ENCODE peak calls at places on chromosome X, in seven cellular contexts. One of them, this sample, is unnamed.

GRCh38 chrX:1316527-1316926 is 20.1 kb upstream of the IL3RA start:
- DNase-seq in HCT116: no peak
- DNase-seq in HepG2: no peak
- DNase-seq in K562: no peak
- DNase-seq in GM12878: no peak
- DNase-seq in H1: no peak
- DNase-seq in SK-N-SH: no peak
- DNase-seq in this sample: no peak

GRCh38 chrX:156002517-156002916 is 5.0 kb downstream of the IL9R start:
- DNase-seq in HCT116: no peak
- DNase-seq in HepG2: no peak
- DNase-seq in K562: peak
- DNase-seq in GM12878: no peak
- DNase-seq in H1: no peak
- DNase-seq in SK-N-SH: no peak
- DNase-seq in this sample: no peak

GRCh38 chrX:16695079-16695676 is 17.3 kb downstream of the CTPS2 start:
- DNase-seq in HCT116: peak
- DNase-seq in HepG2: peak
- DNase-seq in K562: peak
- DNase-seq in GM12878: no peak
- DNase-seq in H1: peak
- DNase-seq in SK-N-SH: peak
- DNase-seq in this sample: peak

GRCh38 chrX:108025954-108026616 is 18.8 kb upstream of the VSIG1 start:
- DNase-seq in HCT116: no peak
- DNase-seq in HepG2: no peak
- DNase-seq in K562: no peak
- DNase-seq in GM12878: no peak
- DNase-seq in H1: no peak
- DNase-seq in SK-N-SH: no peak
- DNase-seq in this sample: no peak

GRCh38 chrX:38438321-38438720 is 85.9 kb downstream of the OTC start:
- DNase-seq in HCT116: no peak
- DNase-seq in HepG2: no peak
- DNase-seq in K562: peak
- DNase-seq in GM12878: no peak
- DNase-seq in H1: peak
- DNase-seq in SK-N-SH: peak
- DNase-seq in this sample: no peak

GRCh38 chrX:110852180-110852579 is 56.6 kb upstream of the CHRDL1 start:
- DNase-seq in HCT116: no peak
- DNase-seq in HepG2: no peak
- DNase-seq in K562: peak
- DNase-seq in GM12878: no peak
- DNase-seq in H1: no peak
- DNase-seq in SK-N-SH: peak
- DNase-seq in this sample: peak

GRCh38 chrX:18855919-18856644 is 127.8 kb downstream of the PHKA2 start:
- DNase-seq in HCT116: no peak
- DNase-seq in HepG2: no peak
- DNase-seq in K562: no peak
- DNase-seq in GM12878: peak
- DNase-seq in H1: no peak
- DNase-seq in SK-N-SH: no peak
- DNase-seq in this sample: no peak

GRCh38 chrX:20965270-20966044 is 408.8 kb upstream of the CNKSR2 start:
- DNase-seq in HCT116: no peak
- DNase-seq in HepG2: no peak
- DNase-seq in K562: no peak
- DNase-seq in GM12878: no peak
- DNase-seq in H1: no peak
- DNase-seq in SK-N-SH: no peak
- DNase-seq in this sample: no peak

GRCh38 chrX:153642313-153642654 is 4.7 kb upstream of the DUSP9 start:
- DNase-seq in HCT116: no peak
- DNase-seq in HepG2: no peak
- DNase-seq in K562: peak
- DNase-seq in GM12878: no peak
- DNase-seq in H1: peak
- DNase-seq in SK-N-SH: peak
- DNase-seq in this sample: no peak

GRCh38 chrX:38102875-38103274 is 96.5 kb downstream of the SYTL5 start:
- DNase-seq in HCT116: no peak
- DNase-seq in HepG2: no peak
- DNase-seq in K562: no peak
- DNase-seq in GM12878: no peak
- DNase-seq in H1: no peak
- DNase-seq in SK-N-SH: no peak
- DNase-seq in this sample: no peak

GRCh38 chrX:29071525-29071924 is 484.3 kb downstream of the IL1RAPL1 start:
- DNase-seq in HCT116: no peak
- DNase-seq in HepG2: no peak
- DNase-seq in K562: no peak
- DNase-seq in GM12878: no peak
- DNase-seq in H1: no peak
- DNase-seq in SK-N-SH: no peak
- DNase-seq in this sample: no peak

GRCh38 chrX:15418041-15418706 is 34.0 kb upstream of the VEGFD start:
- DNase-seq in HCT116: no peak
- DNase-seq in HepG2: no peak
- DNase-seq in K562: no peak
- DNase-seq in GM12878: no peak
- DNase-seq in H1: no peak
- DNase-seq in SK-N-SH: no peak
- DNase-seq in this sample: no peak
- TF ChIP-seq JUND in HCT116: no peak
- TF ChIP-seq JUND in HepG2: no peak
- TF ChIP-seq JUND in K562: no peak
- TF ChIP-seq JUND in GM12878: no peak
- TF ChIP-seq JUND in H1: no peak
- TF ChIP-seq JUND in SK-N-SH: peak
- TF ChIP-seq JUND in this sample: no peak

GRCh38 chrX:119887721-119888425 is 7.8 kb upstream of the AKAP14 start:
- DNase-seq in HCT116: peak
- DNase-seq in HepG2: peak
- DNase-seq in K562: peak
- DNase-seq in GM12878: no peak
- DNase-seq in H1: peak
- DNase-seq in SK-N-SH: peak
- DNase-seq in this sample: peak
- TF ChIP-seq JUND in HCT116: no peak
- TF ChIP-seq JUND in HepG2: no peak
- TF ChIP-seq JUND in K562: no peak
- TF ChIP-seq JUND in GM12878: no peak
- TF ChIP-seq JUND in H1: no peak
- TF ChIP-seq JUND in SK-N-SH: no peak
- TF ChIP-seq JUND in this sample: no peak

GRCh38 chrX:106397788-106398538 is 213.8 kb upstream of the RADX start:
- DNase-seq in HCT116: peak
- DNase-seq in HepG2: no peak
- DNase-seq in K562: no peak
- DNase-seq in GM12878: no peak
- DNase-seq in H1: no peak
- DNase-seq in SK-N-SH: no peak
- DNase-seq in this sample: peak

GRCh38 chrX:106404512-106404911 is 207.3 kb upstream of the RADX start:
- DNase-seq in HCT116: peak
- DNase-seq in HepG2: no peak
- DNase-seq in K562: no peak
- DNase-seq in GM12878: no peak
- DNase-seq in H1: no peak
- DNase-seq in SK-N-SH: no peak
- DNase-seq in this sample: peak

GRCh38 chrX:106401965-106402559 is 209.7 kb upstream of the RADX start:
- DNase-seq in HCT116: no peak
- DNase-seq in HepG2: no peak
- DNase-seq in K562: no peak
- DNase-seq in GM12878: no peak
- DNase-seq in H1: no peak
- DNase-seq in SK-N-SH: no peak
- DNase-seq in this sample: no peak
- TF ChIP-seq JUND in HCT116: no peak
- TF ChIP-seq JUND in HepG2: no peak
- TF ChIP-seq JUND in K562: no peak
- TF ChIP-seq JUND in GM12878: no peak
- TF ChIP-seq JUND in H1: no peak
- TF ChIP-seq JUND in SK-N-SH: no peak
- TF ChIP-seq JUND in this sample: no peak

GRCh38 chrX:72306851-72307645 is 1.3 kb upstream of the CITED1 start:
- DNase-seq in HCT116: peak
- DNase-seq in HepG2: peak
- DNase-seq in K562: peak
- DNase-seq in GM12878: no peak
- DNase-seq in H1: no peak
- DNase-seq in SK-N-SH: peak
- DNase-seq in this sample: peak

GRCh38 chrX:72304877-72305276 is 837 bp downstream of the CITED1 start:
- DNase-seq in HCT116: no peak
- DNase-seq in HepG2: no peak
- DNase-seq in K562: no peak
- DNase-seq in GM12878: no peak
- DNase-seq in H1: no peak
- DNase-seq in SK-N-SH: peak
- DNase-seq in this sample: no peak

GRCh38 chrX:72307646-72308051 is 1.9 kb upstream of the CITED1 start:
- DNase-seq in HCT116: no peak
- DNase-seq in HepG2: no peak
- DNase-seq in K562: no peak
- DNase-seq in GM12878: no peak
- DNase-seq in H1: no peak
- DNase-seq in SK-N-SH: no peak
- DNase-seq in this sample: no peak

GRCh38 chrX:72306085-72306801 is 529 bp upstream of the CITED1 start:
- DNase-seq in HCT116: no peak
- DNase-seq in HepG2: no peak
- DNase-seq in K562: peak
- DNase-seq in GM12878: no peak
- DNase-seq in H1: peak
- DNase-seq in SK-N-SH: peak
- DNase-seq in this sample: no peak

DNA sequence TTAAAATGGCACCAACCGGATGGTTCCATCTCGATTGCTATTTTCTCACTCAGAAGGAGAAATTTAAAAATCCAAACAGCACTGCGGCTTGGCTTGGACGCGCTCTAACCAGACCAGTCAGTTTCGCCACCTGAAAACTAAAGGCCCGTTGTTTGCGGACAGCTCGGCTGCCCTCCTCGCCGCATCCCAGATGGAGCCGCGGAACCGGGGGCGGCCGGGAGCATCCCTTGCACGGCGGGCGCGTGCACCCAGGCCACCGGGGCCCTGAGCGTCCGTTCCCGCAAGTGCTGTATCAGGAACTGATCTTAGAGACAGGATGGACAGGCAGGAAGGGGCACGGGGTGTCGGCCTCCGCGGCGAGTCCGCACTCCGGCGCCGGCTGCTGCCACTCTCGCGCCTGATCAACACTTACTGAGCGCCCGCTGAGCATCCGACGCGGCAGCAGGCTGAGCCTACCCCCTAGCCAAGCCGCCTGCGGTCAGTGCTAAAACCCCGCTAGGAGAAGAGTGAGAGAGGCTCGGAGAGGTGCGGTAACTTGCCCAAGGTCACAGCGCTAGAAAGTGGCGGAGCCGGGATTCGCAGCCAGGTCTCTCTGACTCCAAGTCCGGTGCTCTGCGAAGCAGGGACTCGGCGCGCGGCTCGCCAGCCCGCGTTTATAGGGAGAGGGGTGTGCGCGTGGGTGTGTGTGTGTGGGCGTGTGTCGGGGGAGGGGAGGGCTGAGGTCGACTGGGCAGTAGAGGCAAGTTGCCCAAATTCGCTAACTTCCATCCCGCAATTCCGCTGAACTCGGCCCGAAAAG is at the start of gene CITED1:
- DNase-seq in HCT116: no peak
- DNase-seq in HepG2: no peak
- DNase-seq in K562: no peak
- DNase-seq in GM12878: no peak
- DNase-seq in H1: no peak
- DNase-seq in SK-N-SH: peak
- DNase-seq in this sample: no peak
- TF ChIP-seq JUND in HCT116: no peak
- TF ChIP-seq JUND in HepG2: no peak
- TF ChIP-seq JUND in K562: no peak
- TF ChIP-seq JUND in GM12878: no peak
- TF ChIP-seq JUND in H1: no peak
- TF ChIP-seq JUND in SK-N-SH: no peak
- TF ChIP-seq JUND in this sample: no peak

DNA sequence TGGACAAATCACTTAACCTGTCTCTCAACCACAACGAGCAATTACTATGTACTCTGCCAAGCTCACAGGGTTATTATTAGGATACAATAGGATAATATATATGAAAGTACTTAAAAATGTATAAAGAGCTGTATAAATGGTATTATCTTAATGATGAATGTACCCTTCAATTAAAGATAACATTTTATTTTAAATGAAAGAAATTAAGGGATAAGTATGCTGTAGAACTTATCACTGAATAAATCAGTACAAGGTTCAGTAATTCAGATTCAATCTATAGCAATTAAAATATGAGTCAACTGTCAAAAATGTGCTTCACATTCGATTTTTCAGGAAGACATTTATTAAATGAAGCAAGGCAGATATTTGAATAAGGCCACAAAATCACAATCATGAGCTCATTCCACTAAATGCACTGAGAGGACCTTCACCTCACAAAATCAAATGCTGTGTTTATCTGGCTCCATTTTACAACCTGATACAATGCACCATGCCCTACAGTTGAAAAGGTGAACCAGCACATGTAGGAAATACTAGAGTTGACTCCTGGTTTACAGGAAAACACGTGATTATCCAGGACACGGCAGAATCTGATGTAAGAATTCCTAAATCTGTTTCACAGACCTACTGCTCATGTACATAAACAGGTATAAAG is 4.4 kb downstream of the LRCH2 start:
- DNase-seq in HCT116: no peak
- DNase-seq in HepG2: no peak
- DNase-seq in K562: no peak
- DNase-seq in GM12878: no peak
- DNase-seq in H1: no peak
- DNase-seq in SK-N-SH: no peak
- DNase-seq in this sample: no peak
- TF ChIP-seq JUND in HCT116: no peak
- TF ChIP-seq JUND in HepG2: no peak
- TF ChIP-seq JUND in K562: no peak
- TF ChIP-seq JUND in GM12878: no peak
- TF ChIP-seq JUND in H1: no peak
- TF ChIP-seq JUND in SK-N-SH: peak
- TF ChIP-seq JUND in this sample: no peak

This sample was measured in T47D.